ENCODE peak calls at places on chromosomes 4 and X, in nine cellular contexts. R is stimulated activated CD4-positive, alpha-beta T cell treated with anti-CD3 and anti-CD28 coated beads, Interleukin-2, amount 100 ng/mL, for 24 hours; V is OCI-LY7; A is iPS-NIHi11; G is fibroblast of the conjunctiva; C is foreskin keratinocyte; I is frontal cortex; K is ovary; B is NCI-H1092. M is an unnamed sample.

GRCh38 chr4:169810325-169811323 is 52.9 kb upstream of the HPF1 start:
- DNase-seq in R (no peak), V (peak; percentile 71), A (peak; percentile 74), G (peak; percentile 75), C (peak; percentile 65), I (peak; percentile 58), K (no peak), B (peak; percentile 74), M (no peak)

GRCh38 chrX:74613350-74614192 is 853 bp downstream of the RLIM start:
- DNase-seq in R (peak; percentile 2), V (peak; percentile 39), A (peak; percentile 6), G (no peak), C (peak; percentile 9), I (no peak), K (peak; percentile 18), B (peak; percentile 15), M (no peak)

GRCh38 chrX:36431819-36432218 is 512.3 kb downstream of the CFAP47 start:
- DNase-seq in R (no peak), V (no peak), A (no peak), G (peak; percentile 6), C (peak; percentile 59), I (no peak), K (no peak), B (no peak), M (no peak)

GRCh38 chr4:6047130-6047673 is 29.0 kb upstream of the C4orf50 start:
- DNase-seq in R (no peak), V (no peak), A (peak; percentile 53), G (no peak), C (no peak), I (no peak), K (no peak), B (no peak), M (no peak)

GRCh38 chr4:110091426-110091825 is 107.0 kb downstream of the ELOVL6 start:
- DNase-seq in R (no peak), V (no peak), A (no peak), G (peak; percentile 28), C (peak; percentile 90), I (no peak), K (no peak), B (no peak), M (no peak)

GRCh38 chr4:27474691-27475090 is 614.0 kb downstream of the STIM2 start:
- DNase-seq in R (no peak), V (no peak), A (no peak), G (no peak), C (peak; percentile 26), I (no peak), K (no peak), B (no peak), M (no peak)

GRCh38 chrX:108332281-108332680 is 105.9 kb downstream of the COL4A6 start:
- DNase-seq in R (no peak), V (no peak), A (no peak), G (no peak), C (no peak), I (no peak), K (no peak), B (no peak), M (no peak)

GRCh38 chrX:17876135-17876534 is 15.0 kb upstream of the RAI2 start:
- DNase-seq in R (no peak), V (no peak), A (no peak), G (no peak), C (no peak), I (no peak), K (no peak), B (no peak), M (no peak)

GRCh38 chrX:55702611-55703010 is 14.9 kb upstream of the RRAGB start:
- DNase-seq in R (no peak), V (no peak), A (no peak), G (no peak), C (no peak), I (no peak), K (no peak), B (no peak), M (no peak)

GRCh38 chr4:85491527-85491926 is 16.6 kb downstream of the ARHGAP24 start:
- DNase-seq in R (no peak), V (peak; percentile 12), A (no peak), G (no peak), C (no peak), I (no peak), K (no peak), B (peak; percentile 46), M (peak; percentile 37)

GRCh38 chr4:8871417-8872401 is at the start of gene HMX1:
- DNase-seq in R (no peak), V (no peak), A (peak; percentile 91), G (no peak), C (no peak), I (peak; percentile 83), K (no peak), B (no peak), M (no peak)